ENCODE peak calls at places on chromosomes 2 and 18, in ten cellular contexts. W, Z, E, T, P, D, H, F, O and Y are unnamed samples.

GRCh38 chr2:69625078-69625788 is 18.3 kb downstream of the AAK1 start:
- DNase-seq in D (no peak), H (no peak), W (no peak), O (no peak), F (peak), Z (no peak), P (no peak), E (no peak), T (no peak), Y (no peak)

GRCh38 chr2:127701651-127702394 is 526 bp downstream of the SFT2D3 start:
- DNase-seq in O (peak), T (no peak), P (peak), E (peak), W (peak), H (peak), Z (peak), D (peak), F (peak), Y (peak)

GRCh38 chr2:105496271-105496670 is 97.4 kb upstream of the FHL2 start:
- DNase-seq in H (no peak), E (no peak), O (no peak), T (no peak), Z (no peak), D (no peak), P (no peak), F (no peak), W (no peak), Y (no peak)

GRCh38 chr2:197229509-197230458 is 80.8 kb downstream of the ANKRD44 start:
- DNase-seq in Z (peak), F (peak), P (no peak), T (peak), W (no peak), O (no peak), D (no peak), E (no peak), H (peak), Y (no peak)

GRCh38 chr2:175008801-175009495 is 3.8 kb upstream of the CHN1 start:
- DNase-seq in F (no peak), Z (no peak), O (no peak), H (no peak), P (no peak), D (no peak), T (no peak), W (no peak), E (no peak), Y (no peak)

GRCh38 chr2:182652326-182652725 is 63.7 kb upstream of the DNAJC10 start:
- DNase-seq in H (no peak), W (no peak), P (no peak), O (no peak), F (no peak), T (no peak), E (no peak), Z (no peak), D (no peak), Y (no peak)

GRCh38 chr2:176140520-176141317 is 10.6 kb upstream of the HOXD4 start:
- DNase-seq in O (peak), D (peak), H (peak), W (no peak), F (peak), Z (peak), T (peak), E (peak), P (peak), Y (peak)

GRCh38 chr2:2222931-2223330 is 108.1 kb downstream of the MYT1L start:
- DNase-seq in P (no peak), O (no peak), Z (no peak), W (no peak), D (no peak), E (no peak), T (no peak), F (no peak), H (peak), Y (no peak)

GRCh38 chr18:78238404-78239089 is 741.1 kb upstream of the SALL3 start:
- DNase-seq in E (no peak), H (peak), O (no peak), Z (no peak), W (no peak), T (no peak), D (no peak), P (no peak), F (no peak), Y (no peak)

GRCh38 chr2:206464597-206464996 is 21.3 kb downstream of the ADAM23 start:
- DNase-seq in O (no peak), E (no peak), T (no peak), W (no peak), D (no peak), Z (no peak), H (no peak), P (no peak), F (no peak), Y (no peak)

GRCh38 chr2:70010222-70011111 is 49.0 kb upstream of the ASPRV1 start:
- DNase-seq in F (no peak), O (no peak), E (no peak), H (peak), W (no peak), P (no peak), T (no peak), D (no peak), Z (peak), Y (no peak)

GRCh38 chr2:63792523-63792922 is 49.2 kb upstream of the UGP2 start:
- DNase-seq in H (peak), E (no peak), T (peak), F (peak), P (no peak), W (no peak), O (no peak), D (no peak), Z (peak), Y (no peak)

GRCh38 chr2:229492034-229492433 is 220.9 kb upstream of the PID1 start:
- DNase-seq in W (no peak), F (no peak), T (no peak), O (no peak), H (peak), D (no peak), Z (no peak), E (no peak), P (no peak), Y (no peak)

GRCh38 chr2:40451926-40452605 is at the start of gene SLC8A1:
- DNase-seq in T (no peak), Z (peak), D (no peak), F (peak), E (peak), W (no peak), H (peak), P (no peak), O (peak), Y (no peak)

GRCh38 chr2:127526940-127527804 is 883 bp upstream of the IWS1 start:
- DNase-seq in D (peak), E (no peak), T (no peak), P (no peak), H (no peak), Z (no peak), W (no peak), O (no peak), F (no peak), Y (no peak)

GRCh38 chr2:29910465-29910864 is 10.9 kb downstream of the ALK start:
- DNase-seq in Z (no peak), P (no peak), D (no peak), H (no peak), F (no peak), T (no peak), W (no peak), O (no peak), E (no peak), Y (no peak)

GRCh38 chr2:151306621-151307020 is 17.2 kb upstream of the NMI start:
- DNase-seq in W (no peak), T (peak), Z (peak), D (no peak), P (no peak), H (peak), F (peak), E (no peak), O (no peak), Y (no peak)

GRCh38 chr2:26989156-26989555 is 18.7 kb downstream of the MAPRE3 start:
- DNase-seq in T (no peak), D (no peak), E (no peak), H (peak), W (no peak), P (no peak), F (peak), O (no peak), Z (peak), Y (no peak)

GRCh38 chr2:98882368-98882767 is 53.7 kb downstream of the CRACDL start:
- DNase-seq in W (no peak), T (no peak), P (no peak), Z (no peak), F (no peak), O (no peak), E (no peak), D (no peak), H (no peak), Y (no peak)

GRCh38 chr2:36266536-36267121 is 88.9 kb upstream of the CRIM1 start:
- DNase-seq in H (no peak), W (no peak), T (no peak), D (no peak), P (no peak), O (no peak), F (no peak), Z (no peak), E (no peak), Y (no peak)

GRCh38 chr2:120736955-120737801 is 1.5 kb downstream of the GLI2 start:
- DNase-seq in O (peak), T (peak), H (peak), Z (peak), D (no peak), F (peak), P (no peak), E (peak), W (no peak), Y (peak)

GRCh38 chr2:203720922-203721672 is 14.7 kb downstream of the CD28 start:
- DNase-seq in O (no peak), P (no peak), H (no peak), W (no peak), E (no peak), F (no peak), Z (no peak), D (no peak), T (no peak), Y (no peak)

GRCh38 chr2:10424051-10424450 is 24.1 kb downstream of the ODC1 start:
- DNase-seq in W (no peak), F (peak), P (no peak), H (peak), E (no peak), T (peak), Z (no peak), D (no peak), O (no peak), Y (no peak)

GRCh38 chr18:28365406-28365805 is 188.5 kb upstream of the CDH2 start:
- DNase-seq in O (no peak), E (no peak), Z (peak), D (no peak), T (no peak), W (no peak), P (no peak), H (peak), F (peak), Y (no peak)

GRCh38 chr2:206800501-206801416 is 35.4 kb downstream of the FASTKD2 start:
- DNase-seq in E (peak), W (peak), D (peak), P (peak), O (peak), F (peak), T (peak), H (peak), Z (peak), Y (peak)

GRCh38 chr2:182426082-182426914 is 538 bp downstream of the PDE1A start:
- DNase-seq in E (no peak), D (no peak), T (no peak), H (peak), Z (peak), P (no peak), O (no peak), F (peak), W (no peak), Y (no peak)

GRCh38 chr2:158995677-158996049 is 27.2 kb downstream of the TANC1 start:
- DNase-seq in P (no peak), E (no peak), O (no peak), D (no peak), W (no peak), H (no peak), Z (no peak), F (no peak), T (no peak), Y (no peak)

GRCh38 chr2:158993030-158993429 is 24.6 kb downstream of the TANC1 start:
- DNase-seq in P (no peak), Z (no peak), W (no peak), D (no peak), F (no peak), E (no peak), O (no peak), H (no peak), T (no peak), Y (no peak)

GRCh38 chr2:158993721-158994587 is 25.5 kb downstream of the TANC1 start:
- DNase-seq in Z (peak), O (no peak), F (no peak), D (no peak), E (no peak), W (no peak), P (no peak), H (peak), T (no peak), Y (no peak)

GRCh38 chr2:158996378-158996993 is 28.0 kb downstream of the TANC1 start:
- DNase-seq in W (no peak), P (no peak), Z (no peak), E (no peak), D (no peak), H (no peak), F (no peak), O (no peak), T (no peak), Y (no peak)

DNA sequence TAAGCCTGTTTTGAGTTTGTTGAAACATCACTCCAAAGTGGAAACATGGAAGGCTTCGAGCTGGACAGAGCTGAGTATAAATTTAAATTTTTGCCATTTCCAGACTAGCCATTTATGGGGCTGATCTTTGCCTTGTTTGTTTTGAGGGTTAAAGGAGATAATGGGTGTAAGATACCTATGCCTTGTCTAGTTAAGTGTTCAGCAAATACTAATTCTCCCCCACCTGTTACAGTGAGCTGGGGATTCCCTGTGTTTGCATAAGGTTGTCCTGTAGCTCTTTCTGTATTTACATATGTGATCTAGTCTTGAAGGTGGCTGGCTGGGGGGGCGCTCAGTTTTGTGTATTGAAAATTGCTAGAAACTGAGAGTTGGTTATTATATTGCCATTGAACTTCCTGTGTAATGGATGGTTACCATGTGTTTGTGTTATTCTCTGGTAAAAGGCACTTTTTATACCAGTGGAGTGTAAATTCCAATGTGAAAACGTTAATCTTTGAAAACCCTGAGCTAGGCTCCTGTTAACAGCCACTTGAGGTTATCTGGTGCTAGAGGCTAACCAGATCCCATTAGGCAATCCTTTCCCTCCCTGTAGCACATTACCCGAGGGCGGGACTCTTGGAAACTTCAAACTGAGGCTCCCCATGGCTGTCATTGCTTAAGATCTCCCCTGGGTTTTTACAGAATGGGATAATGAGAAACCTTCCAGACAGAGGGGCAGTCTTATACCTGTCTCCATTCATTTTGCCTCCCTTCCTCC is 26.7 kb downstream of the TANC1 start:
- DNase-seq in E (no peak), D (no peak), P (no peak), F (no peak), T (no peak), O (no peak), W (no peak), Z (peak), H (no peak), Y (no peak)
- TF ChIP-seq CTCF in E (no peak), D (no peak), P (no peak), F (no peak), T (no peak), O (no peak), W (no peak), Z (no peak), H (no peak), Y (no peak)

GRCh38 chr2:239398536-239398935 is 2.3 kb downstream of the HDAC4 start:
- DNase-seq in Z (no peak), H (no peak), F (no peak), T (no peak), W (no peak), P (no peak), E (no peak), O (no peak), D (no peak), Y (no peak)

GRCh38 chr2:239397856-239398470 is 2.9 kb downstream of the HDAC4 start:
- DNase-seq in D (no peak), O (no peak), P (no peak), T (no peak), E (no peak), W (no peak), Z (no peak), F (no peak), H (peak), Y (no peak)

GRCh38 chr2:239395524-239395923 is 5.3 kb downstream of the HDAC4 start:
- DNase-seq in P (no peak), D (no peak), T (no peak), H (no peak), O (peak), W (no peak), Z (no peak), F (no peak), E (no peak), Y (no peak)

GRCh38 chr2:239394978-239395377 is 5.8 kb downstream of the HDAC4 start:
- DNase-seq in Z (no peak), H (no peak), O (no peak), T (no peak), F (no peak), D (no peak), E (no peak), P (no peak), W (no peak), Y (no peak)

DNA sequence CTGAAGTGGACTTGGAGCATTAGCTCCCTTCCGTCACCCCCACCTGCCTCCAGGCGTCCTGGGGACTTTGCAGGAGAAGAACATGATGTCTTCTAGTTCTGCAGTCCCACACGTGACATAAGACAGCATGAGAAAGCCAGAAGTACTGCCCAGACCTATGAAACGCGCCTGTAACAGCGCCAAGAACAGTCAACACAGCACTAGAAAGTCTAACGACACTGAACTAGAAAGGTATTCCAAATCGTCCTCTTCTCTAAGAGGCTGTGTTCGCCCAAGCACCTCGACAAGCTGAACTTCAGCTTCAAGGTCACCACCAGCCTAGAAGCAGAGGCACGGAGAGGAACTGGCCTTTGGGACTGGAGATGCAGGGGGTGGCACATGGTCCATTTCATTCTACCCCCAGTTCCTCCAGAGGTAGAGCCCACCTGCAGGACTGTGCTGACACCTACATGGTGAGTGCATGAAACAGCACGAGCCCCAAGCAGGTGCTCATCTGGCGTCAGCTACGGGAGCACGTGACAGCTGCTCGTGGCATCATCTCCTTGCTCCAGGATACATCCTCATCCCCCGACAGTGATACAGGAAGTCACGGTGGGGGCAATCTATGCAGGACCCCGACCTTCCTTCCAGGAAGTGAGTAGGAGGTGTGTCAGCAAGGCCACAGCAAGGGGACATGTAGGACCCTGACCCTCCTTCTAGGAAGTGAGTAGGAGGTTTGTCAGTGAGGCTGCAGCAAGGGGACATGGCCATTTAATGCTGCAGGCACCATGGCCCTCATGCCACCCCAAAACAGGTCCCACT is 3.7 kb downstream of the HDAC4 start:
- DNase-seq in E (no peak), F (no peak), P (no peak), D (no peak), T (no peak), H (no peak), W (peak), Z (no peak), O (no peak), Y (no peak)
- TF ChIP-seq CTCF in E (peak), F (no peak), P (peak), D (no peak), T (no peak), H (no peak), W (peak), Z (no peak), O (peak), Y (no peak)

GRCh38 chr2:216021768-216022167 is 8.4 kb upstream of the MREG start:
- DNase-seq in W (no peak), P (no peak), D (no peak), H (no peak), F (no peak), Z (no peak), O (no peak), E (no peak), T (no peak), Y (no peak)

GRCh38 chr2:216030210-216030609 is 16.9 kb upstream of the MREG start:
- DNase-seq in P (no peak), T (no peak), H (no peak), W (no peak), Z (no peak), E (no peak), F (no peak), O (no peak), D (no peak), Y (no peak)

GRCh38 chr2:216029416-216030129 is 16.2 kb upstream of the MREG start:
- DNase-seq in H (peak), D (no peak), O (no peak), Z (no peak), T (no peak), W (no peak), E (no peak), P (no peak), F (peak), Y (no peak)

GRCh38 chr2:216023055-216023648 is 9.8 kb upstream of the MREG start:
- DNase-seq in W (no peak), T (no peak), H (peak), F (peak), P (peak), E (no peak), Z (peak), O (no peak), D (peak), Y (no peak)

DNA sequence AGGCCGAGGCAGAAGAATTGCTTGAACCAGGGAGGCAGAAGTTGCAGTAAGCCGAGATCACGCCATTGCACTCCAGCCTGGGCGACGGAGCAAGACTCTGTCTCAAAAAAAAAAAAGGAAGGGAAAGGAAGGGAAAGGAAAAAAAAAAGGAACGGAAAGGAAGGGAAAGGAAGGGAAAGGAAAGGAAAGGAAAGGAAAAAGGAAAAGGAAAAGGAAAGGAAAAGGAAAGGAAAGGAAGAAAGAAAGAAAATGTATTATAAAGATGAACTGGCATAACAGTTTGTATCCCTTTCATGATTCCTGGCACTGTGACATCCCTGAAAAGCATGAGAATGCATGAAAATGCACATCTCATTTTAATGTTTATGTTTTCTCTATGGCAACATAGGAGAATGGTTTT is 11.4 kb upstream of the MREG start:
- DNase-seq in D (no peak), W (no peak), Z (no peak), H (no peak), F (no peak), T (no peak), P (no peak), O (no peak), E (no peak), Y (no peak)
- TF ChIP-seq CTCF in D (no peak), W (no peak), Z (no peak), H (no peak), F (no peak), T (no peak), P (no peak), O (no peak), E (no peak), Y (no peak)

GRCh38 chr2:129233751-129234406 is 745.6 kb upstream of the RAB6C start:
- DNase-seq in O (no peak), T (no peak), W (no peak), E (no peak), F (no peak), Z (no peak), H (peak), D (no peak), P (no peak), Y (no peak)
- TF ChIP-seq CTCF in O (no peak), T (no peak), W (no peak), E (no peak), F (no peak), Z (no peak), H (no peak), D (no peak), P (no peak), Y (no peak)